ENCODE peak calls at places on chromosomes 16 and 17, in eight cellular contexts. C is ovary, Y is stomach, Z is body of pancreas, B is A549, O is tibial nerve, W is IMR-90, Q is adrenal gland. H is an unnamed sample.

GRCh38 chr16:88999457-89000206 is 22.6 kb upstream of the CBFA2T3 start:
- DNase-seq in C (no peak), Y (no peak), Z (no peak), B (no peak), O (no peak), W (no peak), Q (no peak), H (no peak)

GRCh38 chr17:32551186-32551955 is 64.6 kb downstream of the CDK5R1 start:
- DNase-seq in C (no peak), Y (no peak), Z (no peak), B (no peak), O (no peak), W (peak; percentile 50), Q (no peak), H (no peak)

GRCh38 chr16:89764711-89765201 is 43.4 kb downstream of the ZNF276 start:
- DNase-seq in C (no peak), Y (peak; percentile 86), Z (peak; percentile 22), B (no peak), O (peak; percentile 21), W (no peak), Q (peak; percentile 64), H (peak; percentile 54)

GRCh38 chr17:81299846-81300585 is 4.9 kb upstream of the SLC38A10 start:
- DNase-seq in C (no peak), Y (no peak), Z (no peak), B (no peak), O (no peak), W (no peak), Q (no peak), H (no peak)

GRCh38 chr16:47866431-47866830 is 289.4 kb downstream of the ABCC12 start:
- DNase-seq in C (no peak), Y (no peak), Z (no peak), B (no peak), O (no peak), W (no peak), Q (no peak), H (no peak)

GRCh38 chr17:78915872-78916632 is 9.1 kb downstream of the TIMP2 start:
- DNase-seq in C (peak; percentile 37), Y (peak; percentile 42), Z (peak; percentile 34), B (peak; percentile 74), O (no peak), W (no peak), Q (peak; percentile 82), H (peak; percentile 66)

GRCh38 chr17:58172369-58173071 is 5.7 kb downstream of the OR4D2 start:
- DNase-seq in C (no peak), Y (no peak), Z (no peak), B (peak; percentile 75), O (no peak), W (peak; percentile 4), Q (no peak), H (no peak)

GRCh38 chr16:29975134-29975538 is 1.5 kb downstream of the TAOK2 start:
- DNase-seq in C (no peak), Y (no peak), Z (no peak), B (no peak), O (no peak), W (no peak), Q (no peak), H (no peak)

GRCh38 chr17:38430316-38430715 is 2.1 kb downstream of the ARHGAP23 start:
- DNase-seq in C (no peak), Y (no peak), Z (no peak), B (no peak), O (no peak), W (peak; percentile 67), Q (no peak), H (no peak)

GRCh38 chr17:30590086-30590485 is 112.9 kb downstream of the GOSR1 start:
- DNase-seq in C (no peak), Y (no peak), Z (no peak), B (no peak), O (no peak), W (no peak), Q (no peak), H (no peak)

GRCh38 chr17:52495646-52496045 is 337.1 kb upstream of the CA10 start:
- DNase-seq in C (no peak), Y (no peak), Z (no peak), B (no peak), O (no peak), W (no peak), Q (no peak), H (no peak)

GRCh38 chr16:22098538-22099255 is 6.4 kb downstream of the VWA3A start:
- DNase-seq in C (no peak), Y (no peak), Z (no peak), B (peak; percentile 66), O (no peak), W (peak; percentile 44), Q (no peak), H (no peak)

GRCh38 chr16:47713225-47713595 is 252.1 kb downstream of the PHKB start:
- DNase-seq in C (no peak), Y (no peak), Z (no peak), B (peak; percentile 28), O (no peak), W (peak; percentile 95), Q (peak; percentile 70), H (no peak)

GRCh38 chr17:77498056-77498785 is 357.5 kb downstream of the SEC14L1 start:
- DNase-seq in C (no peak), Y (no peak), Z (no peak), B (no peak), O (peak; percentile 6), W (no peak), Q (peak; percentile 19), H (peak; percentile 16)

GRCh38 chr16:73083271-73083670 is 35.3 kb upstream of the ZFHX3 start:
- DNase-seq in C (no peak), Y (no peak), Z (no peak), B (no peak), O (no peak), W (no peak), Q (no peak), H (no peak)

GRCh38 chr16:56609463-56609921 is 1.1 kb downstream of the MT2A start:
- DNase-seq in C (peak; percentile 64), Y (peak; percentile 81), Z (peak; percentile 72), B (peak; percentile 53), O (peak; percentile 61), W (peak; percentile 92), Q (peak; percentile 85), H (peak; percentile 83)

GRCh38 chr16:56610609-56611111 is 2.3 kb downstream of the MT2A start:
- DNase-seq in C (no peak), Y (no peak), Z (no peak), B (no peak), O (no peak), W (peak; percentile 71), Q (no peak), H (no peak)

GRCh38 chr16:56610017-56610608 is 1.7 kb downstream of the MT2A start:
- DNase-seq in C (no peak), Y (peak; percentile 47), Z (peak; percentile 42), B (peak; percentile 75), O (no peak), W (peak; percentile 97), Q (peak; percentile 69), H (peak; percentile 53)

GRCh38 chr16:56613706-56614105 is 5.3 kb downstream of the MT2A start:
- DNase-seq in C (no peak), Y (no peak), Z (no peak), B (no peak), O (no peak), W (no peak), Q (no peak), H (no peak)

DNA sequence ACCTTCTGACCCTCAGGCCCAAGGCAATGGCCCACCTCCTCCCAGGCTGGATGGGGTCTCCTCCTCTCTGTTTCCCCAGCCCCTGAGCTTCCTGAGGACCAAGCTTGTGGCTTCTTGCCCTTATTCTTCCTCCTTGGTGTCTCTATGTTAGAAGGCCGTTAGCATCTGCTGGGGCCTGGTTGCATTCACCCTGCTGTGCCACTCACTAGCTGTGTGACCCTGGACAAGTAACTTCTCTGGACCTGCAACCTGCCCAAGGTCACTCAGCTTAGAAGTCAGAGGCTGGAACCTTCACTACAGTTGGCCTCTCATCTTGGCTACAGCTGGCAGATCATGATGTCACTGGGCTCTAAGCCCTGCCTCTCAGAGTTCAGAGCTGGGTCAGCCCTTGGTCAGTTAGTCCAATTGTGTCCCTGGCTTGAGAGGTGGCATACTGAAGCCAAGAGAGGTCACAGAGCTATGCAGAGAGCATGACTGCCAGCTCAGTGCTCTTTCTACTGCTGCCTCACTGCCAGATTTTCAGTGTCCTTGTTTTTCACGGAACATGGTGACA is 3.0 kb downstream of the MT2A start:
- DNase-seq in C (no peak), Y (peak; percentile 69), Z (peak; percentile 62), B (peak; percentile 36), O (no peak), W (peak; percentile 67), Q (peak; percentile 91), H (peak; percentile 78)
- H3K4me1 ChIP-seq in C (peaks cover 24% of the 10 kb centered on the region), Y (peaks cover 47% of the 10 kb centered on the region), Z (peaks cover 46% of the 10 kb centered on the region), B (peaks cover 63% of the 10 kb centered on the region), O (peaks cover 52% of the 10 kb centered on the region), W (peaks cover 32% of the 10 kb centered on the region), Q (peaks cover 39% of the 10 kb centered on the region), H (peaks cover 58% of the 10 kb centered on the region)

GRCh38 chr17:10558049-10558448 is 8.6 kb upstream of the MYH2 start:
- DNase-seq in C (no peak), Y (no peak), Z (no peak), B (no peak), O (no peak), W (no peak), Q (no peak), H (no peak)

GRCh38 chr17:10557422-10557821 is 8.0 kb upstream of the MYH2 start:
- DNase-seq in C (no peak), Y (no peak), Z (no peak), B (no peak), O (no peak), W (no peak), Q (no peak), H (no peak)

DNA sequence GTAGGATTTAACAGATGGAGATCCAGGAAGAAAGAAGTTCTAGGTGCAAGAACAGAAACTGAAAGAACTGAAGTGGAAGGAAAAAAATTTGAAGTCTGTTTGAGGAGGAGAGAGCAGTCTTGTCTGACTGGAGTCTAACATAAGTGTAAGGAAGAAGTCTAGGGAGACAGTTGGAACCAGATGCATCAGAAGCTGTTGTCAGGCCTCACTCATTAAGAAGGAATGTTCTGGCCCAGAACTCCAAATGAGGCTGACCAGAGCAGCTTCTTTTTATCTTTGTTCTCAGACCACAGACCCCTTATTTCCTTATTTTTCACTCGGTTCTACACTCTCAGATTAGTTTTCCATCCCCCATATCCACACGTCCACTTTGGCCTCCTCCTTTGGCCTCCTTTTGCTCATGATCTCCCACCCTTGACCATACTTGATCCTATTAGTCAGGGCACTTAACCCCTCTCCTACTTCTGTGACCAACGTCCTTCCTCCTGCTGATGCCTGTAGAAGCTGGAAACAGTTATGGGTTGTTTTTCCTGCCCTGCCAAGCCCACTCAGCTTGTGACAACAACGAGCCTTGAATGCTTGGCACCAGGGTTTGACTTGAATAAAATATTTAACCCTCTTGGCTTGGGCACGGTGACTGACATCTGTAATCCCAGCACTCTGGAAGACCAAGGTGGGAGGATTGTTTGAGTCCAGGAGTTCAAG is 7.0 kb upstream of the MYH2 start:
- DNase-seq in C (no peak), Y (no peak), Z (no peak), B (no peak), O (no peak), W (no peak), Q (no peak), H (no peak)
- H3K27ac ChIP-seq in C (no peak overlapping the region), Y (no peak overlapping the region), Z (no peak overlapping the region), B (no peak overlapping the region), O (no peak overlapping the region), W (no peak overlapping the region), Q (no peak overlapping the region), H (no peak overlapping the region)

GRCh38 chr17:7479389-7480192 is at the start of gene ZBTB4:
- DNase-seq in C (peak; percentile 79), Y (peak; percentile 65), Z (peak; percentile 73), B (peak; percentile 69), O (no peak), W (peak; percentile 21), Q (peak; percentile 60), H (peak; percentile 68)
- TF ChIP-seq POLR2A in C (peak; percentile 68), Y (no peak), Z (peak; percentile 59), B (peak; percentile 56), O (peak; percentile 80), W (peak; percentile 29), Q (peak; percentile 76), H (peak; percentile 23)

GRCh38 chr17:16191604-16192003 is 23.7 kb downstream of the NCOR1 start:
- DNase-seq in C (no peak), Y (no peak), Z (no peak), B (no peak), O (no peak), W (no peak), Q (no peak), H (no peak)
- H3K4me1 ChIP-seq in C (peaks cover 3% of the 10 kb centered on the region), Y (peaks cover 16% of the 10 kb centered on the region), Z (no peaks in the 10 kb centered on the region), B (peaks cover 47% of the 10 kb centered on the region), O (peaks cover 18% of the 10 kb centered on the region), W (no peaks in the 10 kb centered on the region), Q (peaks cover 5% of the 10 kb centered on the region), H (peaks cover 11% of the 10 kb centered on the region)